ENCODE peak calls at places on chromosomes 16 and 17, in five cellular contexts. J is HAP-1; T is stimulated activated CD4-positive, alpha-beta T cell treated with anti-CD3 and anti-CD28 coated beads, Interleukin-2, amount 100 ng/mL, for 24 hours; H is NCI-H510A; A is T follicular helper cell. U is an unnamed sample.

GRCh38 chr17:82007495-82008257 is 15.0 kb downstream of the CENPX start:
- DNase-seq in A (no peak), J (no peak), H (no peak), T (no peak), U (no peak)

GRCh38 chr16:27236635-27237228 is 31.8 kb downstream of the NSMCE1 start:
- DNase-seq in J (no peak), H (no peak), T (no peak), A (no peak), U (no peak)

GRCh38 chr17:38397227-38397626 is 31.0 kb upstream of the ARHGAP23 start:
- DNase-seq in T (no peak), A (no peak), J (no peak), H (no peak), U (no peak)

GRCh38 chr17:75856062-75856681 is 1.0 kb upstream of the WBP2 start:
- DNase-seq in J (no peak), A (no peak), T (no peak), H (no peak), U (peak; percentile 18)

GRCh38 chr17:39706921-39707337 is 7.1 kb downstream of the ERBB2 start:
- DNase-seq in T (no peak), J (no peak), H (no peak), A (no peak), U (no peak)

GRCh38 chr17:44920565-44920940 is 5.3 kb upstream of the GFAP start:
- DNase-seq in T (no peak), J (no peak), H (no peak), A (no peak), U (no peak)

GRCh38 chr16:46612121-46612520 is 9.1 kb downstream of the SHCBP1 start:
- DNase-seq in H (no peak), T (no peak), A (no peak), J (no peak), U (no peak)

GRCh38 chr17:49680314-49680713 is 2.4 kb upstream of the SPOP start:
- DNase-seq in T (no peak), A (no peak), J (no peak), H (no peak), U (no peak)

GRCh38 chr17:75325827-75326586 is 36.8 kb upstream of the SLC25A19 start:
- DNase-seq in H (no peak), T (no peak), A (no peak), J (no peak), U (peak; percentile 51)

U was measured in KG1.